ENCODE peak calls at places on chromosome 13, in five cellular contexts. D is hepatocyte, S is left ventricle myocardium inferior, B is GM12864, V is kidney epithelial cell. J is an unnamed sample.

GRCh38 chr13:35984776-35985453 is 146.3 kb downstream of the DCLK1 start:
- DNase-seq in D (peak; percentile 22), S (no peak), B (no peak), V (no peak), J (no peak)

GRCh38 chr13:45180303-45180702 is 20.5 kb downstream of the KCTD4 start:
- DNase-seq in D (no peak), S (no peak), B (no peak), V (no peak), J (no peak)

GRCh38 chr13:40958655-40959054 is 60.5 kb downstream of the ELF1 start:
- DNase-seq in D (no peak), S (no peak), B (no peak), V (no peak), J (no peak)

GRCh38 chr13:94346261-94347019 is 133.0 kb downstream of the DCT start:
- DNase-seq in D (no peak), S (no peak), B (no peak), V (no peak), J (no peak)

GRCh38 chr13:45575146-45575829 is 40.3 kb downstream of the ERICH6B start:
- DNase-seq in D (no peak), S (no peak), B (no peak), V (no peak), J (no peak)

GRCh38 chr13:100887729-100888151 is 213.1 kb upstream of the TMTC4 start:
- DNase-seq in D (peak; percentile 7), S (no peak), B (no peak), V (peak; percentile 51), J (peak; percentile 54)

GRCh38 chr13:34943675-34944634 is 1.9 kb downstream of the NBEA start:
- DNase-seq in D (no peak), S (no peak), B (peak; percentile 37), V (no peak), J (no peak)

GRCh38 chr13:85601526-85601925 is 197.7 kb downstream of the SLITRK6 start:
- DNase-seq in D (no peak), S (no peak), B (no peak), V (no peak), J (no peak)

GRCh38 chr13:113862191-113862765 is 1.6 kb downstream of the GAS6 start:
- DNase-seq in D (no peak), S (no peak), B (no peak), V (no peak), J (no peak)
- H3K4me3 ChIP-seq in D (peak overlapping the region; percentile 57), S (peak overlapping the region; percentile 97), B (no peak overlapping the region), V (peak overlapping the region; percentile 62), J (peak overlapping the region; percentile 81)

GRCh38 chr13:110274687-110275086 is 32.3 kb downstream of the COL4A1 start:
- DNase-seq in D (no peak), S (no peak), B (no peak), V (no peak), J (no peak)
- TF ChIP-seq CTCF in D (peak; percentile 6), S (peak; percentile 62), B (no peak), V (no peak), J (peak; percentile 42)

GRCh38 chr13:96850538-96850937 is 143.7 kb downstream of the OXGR1 start:
- DNase-seq in D (no peak), S (no peak), B (no peak), V (no peak), J (no peak)

GRCh38 chr13:96844195-96844594 is 150.1 kb downstream of the OXGR1 start:
- DNase-seq in D (no peak), S (no peak), B (no peak), V (no peak), J (no peak)

GRCh38 chr13:96851856-96852255 is 142.4 kb downstream of the OXGR1 start:
- DNase-seq in D (no peak), S (no peak), B (no peak), V (no peak), J (no peak)

GRCh38 chr13:96849091-96849490 is 145.2 kb downstream of the OXGR1 start:
- DNase-seq in D (no peak), S (no peak), B (no peak), V (no peak), J (no peak)

GRCh38 chr13:96848275-96848674 is 146.0 kb downstream of the OXGR1 start:
- DNase-seq in D (peak; percentile 24), S (no peak), B (no peak), V (no peak), J (no peak)
- H3K4me3 ChIP-seq in D (no peak overlapping the region), S (no peak overlapping the region), B (no peak overlapping the region), V (no peak overlapping the region), J (no peak overlapping the region)

GRCh38 chr13:39251340-39251739 is 213.1 kb downstream of the NHLRC3 start:
- DNase-seq in D (no peak), S (no peak), B (no peak), V (no peak), J (no peak)

GRCh38 chr13:39253774-39254173 is 215.5 kb downstream of the NHLRC3 start:
- DNase-seq in D (no peak), S (no peak), B (no peak), V (no peak), J (peak; percentile 33)

GRCh38 chr13:39254606-39255005 is 216.3 kb downstream of the NHLRC3 start:
- DNase-seq in D (no peak), S (no peak), B (no peak), V (no peak), J (no peak)

GRCh38 chr13:39249971-39250370 is 211.7 kb downstream of the NHLRC3 start:
- DNase-seq in D (no peak), S (no peak), B (no peak), V (no peak), J (no peak)

DNA sequence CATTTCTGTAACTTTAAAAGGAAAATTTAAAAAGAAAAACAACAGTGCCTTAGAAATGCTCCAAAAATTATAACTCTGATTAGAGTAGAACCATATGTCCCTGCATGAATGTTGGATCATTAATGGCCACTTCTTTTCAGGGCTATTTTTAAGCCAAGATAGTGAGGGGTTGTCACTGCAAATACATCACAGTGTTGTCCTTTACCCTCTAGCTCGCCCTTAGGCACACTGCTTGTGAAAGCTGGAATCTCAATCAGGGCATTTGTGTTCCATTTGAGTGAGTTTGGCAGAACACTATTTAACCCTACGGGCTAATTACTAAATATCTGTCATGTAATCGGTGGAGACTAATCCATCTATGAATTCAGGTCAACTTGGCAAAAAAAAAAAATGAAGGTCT is 212.2 kb downstream of the NHLRC3 start:
- DNase-seq in D (no peak), S (no peak), B (no peak), V (no peak), J (no peak)
- TF ChIP-seq CTCF in D (no peak), S (no peak), B (no peak), V (no peak), J (no peak)

GRCh38 chr13:20160346-20161274 is at the start of gene GJA3:
- DNase-seq in D (peak; percentile 70), S (peak; percentile 64), B (no peak), V (no peak), J (no peak)
- H3K4me3 ChIP-seq in D (peak within 1 kb of the TSS; percentile 44), S (peak within 1 kb of the TSS; percentile 74), B (peak within 1 kb of the TSS; percentile 61), V (peak within 1 kb of the TSS; percentile 44), J (peak within 1 kb of the TSS; percentile 47)

GRCh38 chr13:114143806-114144605 is 11.6 kb upstream of the RASA3 start:
- DNase-seq in D (peak; percentile 60), S (no peak), B (no peak), V (peak; percentile 25), J (no peak)
- TF ChIP-seq CTCF in D (peak; percentile 22), S (no peak), B (peak; percentile 70), V (peak; percentile 54), J (peak; percentile 12)

GRCh38 chr13:87674143-87674772 is 3.1 kb downstream of the SLITRK5 start:
- DNase-seq in D (no peak), S (no peak), B (no peak), V (no peak), J (no peak)
- H3K4me3 ChIP-seq in D (no peak overlapping the region), S (peak overlapping the region; percentile 4), B (no peak overlapping the region), V (peak overlapping the region; percentile 49), J (no peak overlapping the region)

DNA sequence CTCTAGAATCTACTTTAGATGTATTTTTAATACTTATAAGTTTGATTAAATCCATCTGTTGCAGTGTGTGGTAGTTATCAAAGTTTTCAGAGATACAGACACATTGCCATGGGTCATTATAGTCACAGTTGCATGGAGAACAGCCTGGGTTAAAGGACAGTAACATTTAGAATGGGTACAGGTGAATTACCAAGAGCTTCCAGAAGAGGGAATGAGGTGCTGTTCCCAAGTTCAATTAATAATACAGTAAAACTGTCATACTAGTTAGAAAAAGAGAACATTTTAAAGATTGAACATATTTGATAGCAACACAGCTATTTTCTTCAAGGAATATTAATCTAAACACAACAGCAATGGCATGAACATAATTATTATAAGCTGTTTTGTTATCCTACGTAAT is 322.6 kb upstream of the SLC10A2 start:
- DNase-seq in D (no peak), S (no peak), B (no peak), V (no peak), J (no peak)
- TF ChIP-seq CTCF in D (no peak), S (no peak), B (no peak), V (no peak), J (no peak)